ENCODE peak calls at places on chromosome 13, in eight cellular contexts. P is HT-29; G is HT1080; Q is stimulated activated CD4-positive, alpha-beta T cell treated with anti-CD3 and anti-CD28 coated beads, Interleukin-12 subunit alpha, Interleukin-12 subunit beta, amount 100 ng/mL, for 24 hours; H is astrocyte of the hippocampus; Z is SHP77; L is mucosa of descending colon; S is activated gamma-delta T cell treated with anti-CD3 and anti-CD28 coated beads, Interleukin-2, amount 50 U/mL, for 16 hours. N is an unnamed sample.

GRCh38 chr13:94057618-94058017 is 421.9 kb downstream of the DCT start:
- DNase-seq in Q (no peak), L (no peak), Z (no peak), S (no peak), H (no peak), G (no peak), P (no peak), N (no peak)

GRCh38 chr13:97946951-97947588 is 6.4 kb upstream of the IPO5 start:
- DNase-seq in H (peak; percentile 75), L (no peak), Z (no peak), P (no peak), S (no peak), G (peak; percentile 85), Q (no peak), N (no peak)

GRCh38 chr13:74024856-74025255 is 109.3 kb downstream of the KLF12 start:
- DNase-seq in G (no peak), L (no peak), P (no peak), Q (no peak), Z (no peak), H (no peak), S (no peak), N (no peak)

GRCh38 chr13:92901739-92902138 is 324.9 kb upstream of the GPC6 start:
- DNase-seq in H (peak; percentile 16), L (no peak), Q (no peak), G (no peak), Z (peak; percentile 90), S (no peak), P (no peak), N (no peak)

GRCh38 chr13:33639158-33639557 is 178.8 kb upstream of the RFC3 start:
- DNase-seq in P (no peak), Q (no peak), S (no peak), G (no peak), Z (no peak), H (no peak), L (no peak), N (no peak)

GRCh38 chr13:25352806-25353205 is 19.0 kb upstream of the ATP8A2 start:
- DNase-seq in Z (no peak), H (no peak), P (no peak), S (no peak), L (no peak), Q (no peak), G (no peak), N (no peak)

GRCh38 chr13:98461525-98462240 is 115.2 kb downstream of the STK24 start:
- DNase-seq in P (no peak), L (no peak), S (no peak), H (no peak), Q (no peak), Z (no peak), G (no peak), N (no peak)

GRCh38 chr13:86020350-86021002 is 221.3 kb upstream of the SLITRK6 start:
- DNase-seq in S (no peak), G (peak; percentile 24), Z (peak; percentile 61), H (peak; percentile 53), Q (no peak), L (no peak), P (peak; percentile 40), N (no peak)

GRCh38 chr13:60654405-60654804 is 257.4 kb downstream of the TDRD3 start:
- DNase-seq in H (peak; percentile 70), Q (no peak), G (peak; percentile 62), S (no peak), L (peak; percentile 28), P (peak; percentile 67), Z (peak; percentile 18), N (no peak)

GRCh38 chr13:46342538-46342937 is 44.5 kb downstream of the RUBCNL start:
- DNase-seq in P (peak; percentile 20), G (no peak), L (no peak), H (no peak), Q (no peak), S (no peak), Z (no peak), N (no peak)

GRCh38 chr13:67080351-67080750 is 149.8 kb downstream of the PCDH9 start:
- DNase-seq in P (no peak), Q (no peak), G (no peak), H (no peak), L (no peak), Z (no peak), S (no peak), N (no peak)

GRCh38 chr13:30915691-30916541 is 9.8 kb downstream of the MEDAG start:
- DNase-seq in Z (no peak), G (no peak), P (no peak), Q (no peak), L (no peak), S (no peak), H (no peak), N (no peak)

GRCh38 chr13:83883061-83883523 is 818 bp upstream of the SLITRK1 start:
- DNase-seq in Q (no peak), Z (peak; percentile 57), G (no peak), P (no peak), L (no peak), H (peak; percentile 1), S (no peak), N (no peak)

GRCh38 chr13:30868806-30869470 is 37.1 kb upstream of the MEDAG start:
- DNase-seq in P (peak; percentile 49), G (no peak), L (no peak), S (no peak), Q (no peak), Z (no peak), H (no peak), N (no peak)

GRCh38 chr13:40793339-40793738 is 3.9 kb downstream of the SLC25A15 start:
- DNase-seq in G (no peak), P (no peak), H (no peak), Q (no peak), Z (no peak), L (no peak), S (no peak), N (no peak)

GRCh38 chr13:51240888-51241475 is 18.8 kb downstream of the FAM124A start:
- DNase-seq in S (no peak), Z (no peak), Q (no peak), L (no peak), G (no peak), P (no peak), H (no peak), N (no peak)

GRCh38 chr13:90883592-90883991 is 463.9 kb upstream of the MIR17HG start:
- DNase-seq in S (no peak), H (no peak), Q (no peak), P (no peak), L (no peak), G (no peak), Z (no peak), N (no peak)

GRCh38 chr13:32811297-32811800 is 204.9 kb upstream of the KL start:
- DNase-seq in H (no peak), L (peak; percentile 46), P (peak; percentile 52), S (no peak), G (no peak), Q (no peak), Z (no peak), N (no peak)

GRCh38 chr13:93603043-93603442 is 376.4 kb downstream of the GPC6 start:
- DNase-seq in P (no peak), L (no peak), Q (no peak), Z (no peak), G (peak; percentile 94), H (peak; percentile 84), S (no peak), N (no peak)

GRCh38 chr13:97471721-97472120 is 37.8 kb downstream of the RAP2A start:
- DNase-seq in G (no peak), Z (no peak), L (no peak), Q (no peak), P (no peak), S (no peak), H (no peak), N (no peak)

GRCh38 chr13:94236876-94237275 is 242.6 kb downstream of the DCT start:
- DNase-seq in Z (no peak), S (no peak), Q (no peak), G (peak; percentile 34), P (no peak), H (no peak), L (no peak), N (no peak)

GRCh38 chr13:60441761-60442160 is 44.7 kb downstream of the TDRD3 start:
- DNase-seq in H (no peak), G (no peak), S (no peak), Q (no peak), Z (no peak), P (no peak), L (no peak), N (no peak)

GRCh38 chr13:51728972-51729371 is 75.0 kb downstream of the DHRS12 start:
- DNase-seq in Z (no peak), G (peak; percentile 67), P (no peak), Q (no peak), S (no peak), H (peak; percentile 70), L (no peak), N (no peak)

GRCh38 chr13:98496239-98496668 is 80.7 kb downstream of the STK24 start:
- DNase-seq in P (no peak), L (no peak), Z (no peak), G (no peak), S (no peak), Q (no peak), H (no peak), N (no peak)

GRCh38 chr13:24389506-24389905 is 80.1 kb downstream of the C1QTNF9 start:
- DNase-seq in H (no peak), P (no peak), Z (no peak), G (no peak), S (no peak), L (no peak), Q (no peak), N (no peak)

GRCh38 chr13:112078879-112079526 is 12.1 kb downstream of the SOX1 start:
- DNase-seq in G (no peak), S (no peak), P (no peak), Z (no peak), L (no peak), H (no peak), Q (no peak), N (no peak)

GRCh38 chr13:46641274-46642081 is 88.5 kb downstream of the LRCH1 start:
- DNase-seq in Z (no peak), Q (no peak), L (no peak), H (peak; percentile 42), S (no peak), G (peak; percentile 45), P (no peak), N (no peak)

GRCh38 chr13:93262729-93263128 is 36.1 kb downstream of the GPC6 start:
- DNase-seq in G (peak; percentile 91), Q (no peak), H (no peak), S (no peak), Z (no peak), P (no peak), L (no peak), N (no peak)

GRCh38 chr13:31369213-31369612 is 169.4 kb downstream of the B3GLCT start:
- DNase-seq in G (no peak), P (peak; percentile 39), H (peak; percentile 34), L (no peak), S (no peak), Q (no peak), Z (no peak), N (no peak)

GRCh38 chr13:75372517-75372916 is 109.5 kb downstream of the TBC1D4 start:
- DNase-seq in H (peak; percentile 67), Z (peak; percentile 33), P (peak; percentile 81), L (no peak), G (peak; percentile 50), S (no peak), Q (no peak), N (no peak)

GRCh38 chr13:95624020-95624419 is 20.5 kb downstream of the DZIP1 start:
- DNase-seq in P (peak; percentile 71), S (no peak), H (peak; percentile 77), Z (peak; percentile 42), G (peak; percentile 34), Q (no peak), L (no peak), N (no peak)

GRCh38 chr13:112210401-112210800 is 143.5 kb downstream of the SOX1 start:
- DNase-seq in Z (no peak), H (no peak), L (no peak), P (no peak), S (no peak), G (no peak), Q (no peak), N (no peak)

GRCh38 chr13:83796364-83796763 is 85.9 kb downstream of the SLITRK1 start:
- DNase-seq in Q (no peak), Z (peak; percentile 82), S (no peak), G (no peak), H (no peak), P (no peak), L (no peak), N (no peak)

GRCh38 chr13:100710176-100710575 is 35.6 kb upstream of the TMTC4 start:
- DNase-seq in L (no peak), Z (no peak), P (no peak), H (peak; percentile 52), S (no peak), Q (no peak), G (no peak), N (no peak)

N was measured in NK-92 treated with Interleukin-12 subunit alpha and Interleukin-12 subunit beta, amount 100 ng/mL, for 24 hours.